ENCODE peak calls at places on chromosomes 16 and 17, in nine cellular contexts. K is adrenal gland, R is tibial nerve, J is A549, H is stomach, E is breast epithelium, T is H1, U is heart left ventricle, N is IMR-90. L is an unnamed sample.

GRCh38 chr17:55440391-55440790 is 18.8 kb upstream of the MMD start:
- DNase-seq in N (no peak), K (peak; percentile 92), U (no peak), R (no peak), E (no peak), J (no peak), T (no peak), H (no peak), L (no peak)

GRCh38 chr16:66480265-66481080 is 53.4 kb downstream of the BEAN1 start:
- DNase-seq in R (no peak), E (no peak), T (no peak), J (no peak), H (no peak), U (no peak), K (peak; percentile 41), N (no peak), L (no peak)

GRCh38 chr17:60443713-60444112 is 21.4 kb downstream of the CHCT1 start:
- DNase-seq in N (no peak), J (no peak), E (no peak), T (no peak), U (no peak), R (no peak), H (no peak), K (no peak), L (no peak)

GRCh38 chr17:79592198-79592597 is 18.7 kb downstream of the RBFOX3 start:
- DNase-seq in R (no peak), J (no peak), H (no peak), U (no peak), N (no peak), T (no peak), K (no peak), E (no peak), L (no peak)

GRCh38 chr16:89159850-89160354 is 11.6 kb upstream of the CDH15 start:
- DNase-seq in U (no peak), T (no peak), K (no peak), E (no peak), J (no peak), R (no peak), N (no peak), H (no peak), L (no peak)

GRCh38 chr17:4490109-4490591 is 8.5 kb upstream of the SPNS2 start:
- DNase-seq in N (no peak), T (no peak), K (no peak), J (peak; percentile 31), E (no peak), U (no peak), R (no peak), H (no peak), L (no peak)

GRCh38 chr17:32112416-32112815 is 29.9 kb upstream of the RHOT1 start:
- DNase-seq in U (no peak), H (no peak), R (no peak), E (no peak), T (no peak), N (no peak), K (peak; percentile 35), J (no peak), L (no peak)

GRCh38 chr17:48610282-48611211 is at the start of gene HOXB7:
- DNase-seq in J (peak; percentile 91), U (peak; percentile 32), K (peak; percentile 84), E (no peak), T (no peak), N (peak; percentile 62), R (peak; percentile 47), H (peak; percentile 45), L (no peak)

GRCh38 chr16:28985206-28985605 is 354 bp downstream of the LAT start:
- DNase-seq in T (no peak), H (no peak), R (no peak), E (no peak), N (no peak), K (no peak), U (no peak), J (no peak), L (no peak)

GRCh38 chr17:69560987-69561441 is 146.5 kb downstream of the MAP2K6 start:
- DNase-seq in T (no peak), K (no peak), U (no peak), R (no peak), N (peak; percentile 21), E (no peak), J (no peak), H (no peak), L (no peak)

GRCh38 chr17:47844230-47844629 is 3.2 kb upstream of the SCRN2 start:
- DNase-seq in R (no peak), T (no peak), U (no peak), N (peak; percentile 58), H (no peak), E (no peak), J (no peak), K (no peak), L (no peak)

GRCh38 chr17:47227862-47228261 is 18.7 kb downstream of the MYL4 start:
- DNase-seq in T (no peak), E (no peak), R (no peak), N (no peak), U (no peak), K (no peak), H (no peak), J (no peak), L (no peak)

GRCh38 chr16:57621521-57622268 is 6.7 kb upstream of the ADGRG1 start:
- DNase-seq in U (peak; percentile 9), R (peak; percentile 11), E (peak; percentile 65), T (no peak), K (no peak), H (no peak), J (no peak), N (no peak), L (no peak)

DNA sequence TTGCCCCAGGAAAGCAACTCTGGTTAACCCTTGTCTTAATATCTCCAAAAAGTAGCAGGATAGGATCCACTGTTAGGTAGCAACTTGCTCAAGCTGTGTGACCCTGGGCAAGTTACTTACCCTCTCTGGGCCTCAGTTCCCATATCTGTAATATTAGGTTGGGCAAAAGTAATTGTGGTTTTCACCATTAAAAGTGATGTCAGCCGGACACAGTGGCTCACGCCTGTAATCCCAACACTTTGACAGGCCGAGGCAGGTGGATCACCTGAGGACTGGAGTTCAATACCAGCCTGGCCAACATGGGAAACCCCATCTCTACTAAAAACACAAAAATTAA is 179.3 kb downstream of the FOXL1 start:
- DNase-seq in E (no peak), N (no peak), U (no peak), K (no peak), H (no peak), T (no peak), R (no peak), J (no peak), L (no peak)
- H3K4me3 ChIP-seq in E (no peak overlapping the region), N (no peak overlapping the region), U (no peak overlapping the region), K (no peak overlapping the region), H (no peak overlapping the region), T (no peak overlapping the region), R (no peak overlapping the region), J (no peak overlapping the region), L (no peak overlapping the region)

GRCh38 chr17:77457572-77458201 is 316.9 kb downstream of the SEC14L1 start:
- DNase-seq in R (no peak), H (no peak), T (no peak), K (no peak), E (no peak), N (no peak), U (no peak), J (no peak), L (no peak)

GRCh38 chr17:77460514-77461046 is 319.8 kb downstream of the SEC14L1 start:
- DNase-seq in J (no peak), K (no peak), U (no peak), T (no peak), R (no peak), H (no peak), E (no peak), N (no peak), L (no peak)

GRCh38 chr17:77458202-77459017 is 317.6 kb downstream of the SEC14L1 start:
- DNase-seq in U (no peak), J (no peak), E (no peak), T (no peak), H (no peak), K (no peak), N (no peak), R (no peak), L (no peak)

GRCh38 chr17:77456951-77457548 is 316.3 kb downstream of the SEC14L1 start:
- DNase-seq in E (no peak), T (no peak), R (no peak), N (no peak), H (no peak), K (no peak), J (no peak), U (no peak), L (no peak)

GRCh38 chr17:77459018-77459755 is 318.4 kb downstream of the SEC14L1 start:
- DNase-seq in K (no peak), E (no peak), N (no peak), R (no peak), T (no peak), J (no peak), H (no peak), U (no peak), L (no peak)
- TF ChIP-seq POLR2A in K (no peak), E (no peak), N (no peak), R (no peak), T (no peak), J (no peak), H (no peak), U (no peak), L (no peak)

DNA sequence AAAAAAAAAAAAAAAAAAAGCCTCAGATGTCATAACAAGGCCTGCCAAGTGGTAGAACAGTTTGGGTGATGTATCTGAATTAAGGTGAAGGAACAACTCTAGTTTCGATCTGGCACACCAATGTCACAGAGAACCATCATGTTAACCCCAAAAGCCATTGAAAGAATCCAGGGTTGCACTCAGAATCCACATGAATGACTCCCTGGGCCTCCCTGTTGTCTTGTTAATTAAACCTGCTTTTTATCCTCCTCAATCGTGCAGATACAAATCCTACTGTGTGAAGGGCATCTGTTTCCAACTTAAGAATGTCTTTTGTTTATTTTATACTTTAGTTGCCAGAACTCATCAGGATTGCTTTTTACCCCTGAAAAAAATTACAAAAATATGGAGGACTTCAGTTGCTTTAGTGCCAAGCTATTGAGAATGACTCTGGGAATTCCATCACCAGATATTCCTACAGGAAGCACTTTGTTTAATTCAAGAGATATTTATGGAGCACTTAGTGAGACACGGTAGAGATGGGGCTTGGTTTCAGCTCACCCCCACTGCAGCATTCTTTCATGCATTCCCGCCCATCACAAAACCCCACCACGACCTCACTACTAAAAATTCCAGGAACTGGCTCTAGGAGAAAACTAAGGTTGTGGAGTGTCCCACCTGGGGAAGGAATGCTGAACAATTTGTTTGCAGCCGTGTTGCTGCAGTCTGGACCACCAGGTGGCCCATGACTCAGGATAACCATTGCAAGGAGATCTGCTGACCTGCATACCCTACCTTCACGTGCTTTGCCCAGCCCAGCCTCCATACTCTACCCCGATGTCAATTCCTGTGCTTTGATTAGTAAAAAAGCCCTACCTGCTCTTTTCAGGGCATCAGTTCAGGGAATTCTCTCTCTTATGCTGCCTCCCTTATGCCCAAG is 63.8 kb upstream of the GPRC5B start:
- DNase-seq in U (no peak), E (no peak), J (no peak), K (no peak), R (no peak), H (no peak), T (peak; percentile 74), N (no peak), L (no peak)
- TF ChIP-seq CTCF in U (no peak), E (no peak), J (no peak), K (no peak), R (no peak), H (no peak), T (peak; percentile 68), N (no peak), L (no peak)

DNA sequence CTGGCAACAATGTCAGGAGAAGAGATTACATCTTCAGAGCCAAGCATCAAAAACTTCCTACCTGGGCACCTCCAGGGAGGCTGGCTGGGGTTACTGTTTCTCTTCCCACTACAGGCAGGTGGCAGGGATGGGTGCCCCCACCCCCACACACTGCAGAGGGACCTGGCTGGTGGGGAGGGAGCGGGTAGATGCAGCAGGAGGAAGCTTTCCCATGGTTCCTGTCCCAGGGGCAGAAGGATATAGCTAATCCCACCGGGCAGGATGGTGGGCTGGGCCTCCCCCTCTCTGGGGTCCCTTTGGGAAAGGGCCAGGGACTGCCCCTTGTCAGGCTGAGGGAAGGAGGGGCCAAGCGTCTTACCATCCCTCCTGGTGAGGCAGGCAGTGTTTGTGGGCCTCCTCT is 16.7 kb upstream of the MTMR4 start:
- DNase-seq in U (no peak), N (no peak), K (no peak), R (no peak), J (no peak), E (no peak), T (no peak), H (no peak), L (no peak)
- H3K4me3 ChIP-seq in U (peak overlapping the region; percentile 40), N (no peak overlapping the region), K (no peak overlapping the region), R (peak overlapping the region; percentile 67), J (peak overlapping the region; percentile 71), E (peak overlapping the region; percentile 91), T (peak overlapping the region; percentile 69), H (peak overlapping the region; percentile 58), L (no peak overlapping the region)

L was measured in lower leg skin.